ENCODE peak calls at places on chromosomes 4 and X, in six cellular contexts. D is endothelial cell of umbilical vein, V is GM23248, U is GM23338, M is fibroblast of lung, T is neural progenitor cell. L is an unnamed sample.

GRCh38 chrX:2261838-2262678 is 238.7 kb downstream of the DHRSX start:
- DNase-seq in D (no peak), V (peak; percentile 12), U (no peak), M (peak; percentile 19), T (no peak), L (no peak)

GRCh38 chrX:17922303-17922702 is 61.2 kb upstream of the RAI2 start:
- DNase-seq in D (no peak), V (no peak), U (no peak), M (no peak), T (no peak), L (no peak)

GRCh38 chr4:2089222-2089621 is 30.1 kb downstream of the NAT8L start:
- DNase-seq in D (no peak), V (no peak), U (no peak), M (no peak), T (no peak), L (no peak)

GRCh38 chrX:19747672-19748610 is 139.5 kb downstream of the SH3KBP1 start:
- DNase-seq in D (no peak), V (no peak), U (no peak), M (no peak), T (no peak), L (no peak)

GRCh38 chr4:8906991-8907595 is 35.5 kb upstream of the HMX1 start:
- DNase-seq in D (no peak), V (no peak), U (no peak), M (no peak), T (no peak), L (no peak)

GRCh38 chr4:184782731-184783472 is 42.9 kb downstream of the ACSL1 start:
- DNase-seq in D (no peak), V (no peak), U (peak; percentile 37), M (no peak), T (no peak), L (no peak)

GRCh38 chr4:184417802-184418511 is 56.4 kb downstream of the IRF2 start:
- DNase-seq in D (peak; percentile 30), V (peak; percentile 95), U (no peak), M (peak; percentile 88), T (no peak), L (peak; percentile 51)

GRCh38 chr4:68180858-68181531 is 51.3 kb upstream of the TMPRSS11F start:
- DNase-seq in D (no peak), V (peak; percentile 52), U (no peak), M (peak; percentile 56), T (no peak), L (no peak)

GRCh38 chr4:48033825-48034413 is 17.3 kb downstream of the NIPAL1 start:
- DNase-seq in D (peak; percentile 53), V (peak; percentile 37), U (peak; percentile 77), M (peak; percentile 7), T (peak; percentile 17), L (peak; percentile 31)

GRCh38 chr4:22942920-22943559 is 250.3 kb downstream of the GBA3 start:
- DNase-seq in D (no peak), V (no peak), U (peak; percentile 44), M (no peak), T (no peak), L (no peak)

GRCh38 chr4:4182835-4183568 is 43.7 kb downstream of the OTOP1 start:
- DNase-seq in D (peak; percentile 23), V (peak; percentile 27), U (peak; percentile 85), M (no peak), T (peak; percentile 80), L (peak; percentile 62)

GRCh38 chrX:141375011-141375730 is 132.9 kb upstream of the SPANXC start:
- DNase-seq in D (no peak), V (no peak), U (no peak), M (no peak), T (no peak), L (no peak)

GRCh38 chr4:4866833-4867744 is 7.6 kb downstream of the MSX1 start:
- DNase-seq in D (no peak), V (no peak), U (peak; percentile 88), M (no peak), T (peak; percentile 84), L (peak; percentile 77)

GRCh38 chr4:73620115-73620792 is at the start of gene RASSF6:
- DNase-seq in D (no peak), V (no peak), U (peak; percentile 90), M (peak; percentile 20), T (peak; percentile 73), L (peak; percentile 91)
- H2AFZ ChIP-seq in D (peak within 1 kb of the TSS; percentile 74), V (peak within 1 kb of the TSS; percentile 47), U (peak within 1 kb of the TSS; percentile 77), M (peak within 1 kb of the TSS; percentile 26), T (peak within 1 kb of the TSS; percentile 31), L (peak within 1 kb of the TSS; percentile 37)

GRCh38 chr4:40769266-40769665 is 19.5 kb downstream of the NSUN7 start:
- DNase-seq in D (no peak), V (no peak), U (no peak), M (peak; percentile 45), T (no peak), L (no peak)

GRCh38 chr4:40763228-40763716 is 13.5 kb downstream of the NSUN7 start:
- DNase-seq in D (no peak), V (peak; percentile 50), U (no peak), M (peak; percentile 30), T (no peak), L (no peak)
- TF ChIP-seq EZH2 in D (no peak), V (no peak), U (no peak), M (no peak), T (no peak), L (no peak)

GRCh38 chr4:94461506-94461905 is 9.8 kb downstream of the PDLIM5 start:
- DNase-seq in D (no peak), V (no peak), U (no peak), M (no peak), T (no peak), L (no peak)
- H3K79me2 ChIP-seq in D (peaks cover 100% of the 10 kb centered on the region), V (peaks cover 100% of the 10 kb centered on the region), U (peaks cover 67% of the 10 kb centered on the region), M (peaks cover 70% of the 10 kb centered on the region), T (peaks cover 92% of the 10 kb centered on the region), L (peaks cover 93% of the 10 kb centered on the region)

DNA sequence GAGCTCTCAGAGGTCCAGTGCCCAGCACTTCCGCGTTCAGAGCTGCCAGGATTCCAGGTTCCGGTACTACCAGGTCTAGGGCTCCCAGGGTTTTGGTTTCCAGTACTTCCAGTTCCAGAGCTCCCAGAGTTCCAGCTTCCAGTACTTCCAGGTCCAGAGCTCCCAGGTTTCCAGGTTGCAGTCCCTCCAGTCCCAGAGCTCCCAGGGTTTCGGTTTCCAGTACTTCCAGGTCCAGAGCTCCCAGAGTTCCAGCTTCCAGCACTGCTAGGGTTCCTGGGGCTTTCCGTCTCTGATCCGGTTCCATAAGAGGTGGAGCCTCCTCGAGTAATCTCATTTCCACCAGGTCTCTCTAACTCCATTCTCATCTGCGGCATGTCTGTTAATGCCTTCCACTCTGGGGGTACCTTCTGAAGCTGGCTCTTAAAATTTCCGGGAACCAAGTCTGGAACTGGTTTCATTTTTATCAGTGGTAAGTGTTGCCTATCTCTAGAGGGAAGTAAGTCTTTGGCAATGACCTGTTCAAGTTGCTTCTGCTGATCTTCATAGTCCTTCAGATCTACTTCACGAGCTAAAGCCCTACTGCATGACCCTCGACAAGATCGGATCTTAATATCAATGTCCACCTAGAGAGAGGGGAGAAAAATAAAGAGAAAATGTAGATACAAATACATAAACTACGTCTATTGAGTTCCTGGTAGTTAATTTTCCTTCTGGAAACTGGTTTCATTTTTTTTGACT is 4.1 kb downstream of the FGA start:
- DNase-seq in D (no peak), V (no peak), U (no peak), M (no peak), T (no peak), L (no peak)
- H2AFZ ChIP-seq in D (no peak overlapping the region), V (no peak overlapping the region), U (no peak overlapping the region), M (no peak overlapping the region), T (no peak overlapping the region), L (no peak overlapping the region)

GRCh38 chr4:103853627-103854026 is 133.8 kb upstream of the TACR3 start:
- DNase-seq in D (no peak), V (peak; percentile 1), U (no peak), M (no peak), T (no peak), L (peak; percentile 13)
- TF ChIP-seq EZH2 in D (no peak), V (no peak), U (no peak), M (no peak), T (no peak), L (no peak)

GRCh38 chrX:125503769-125504168 is 184.1 kb downstream of the TEX13C start:
- DNase-seq in D (no peak), V (no peak), U (no peak), M (no peak), T (no peak), L (no peak)
- H3K79me2 ChIP-seq in D (no peaks in the 10 kb centered on the region), V (no peaks in the 10 kb centered on the region), U (no peaks in the 10 kb centered on the region), M (no peaks in the 10 kb centered on the region), T (no peaks in the 10 kb centered on the region), L (no peaks in the 10 kb centered on the region)

L was measured in hepatocyte.